ENCODE peak calls at places on chromosomes 13 and 19, in ten cellular contexts. One of them, this sample, is unnamed. For H3K4me1, the result is how much of the 10 kb centered on the place peaks cover.

GRCh38 chr13:80586356-80586755 is 245.4 kb upstream of the SPRY2 start:
- DNase-seq in GM23248: peak
- DNase-seq in CD8-positive, alpha-beta T cell: no peak
- DNase-seq in aorta: no peak
- DNase-seq in CD4-positive, CD25-positive, alpha-beta regulatory T cell: no peak
- DNase-seq in neuronal stem cell: no peak
- DNase-seq in prostate gland: no peak
- DNase-seq in small intestine: no peak
- DNase-seq in pancreas: no peak
- DNase-seq in CD8-positive, alpha-beta memory T cell: no peak
- DNase-seq in this sample: peak

GRCh38 chr13:107035778-107036177 is 467.8 kb upstream of the ARGLU1 start:
- DNase-seq in GM23248: peak
- DNase-seq in CD8-positive, alpha-beta T cell: no peak
- DNase-seq in aorta: no peak
- DNase-seq in CD4-positive, CD25-positive, alpha-beta regulatory T cell: no peak
- DNase-seq in neuronal stem cell: no peak
- DNase-seq in prostate gland: no peak
- DNase-seq in small intestine: no peak
- DNase-seq in pancreas: no peak
- DNase-seq in CD8-positive, alpha-beta memory T cell: no peak
- DNase-seq in this sample: peak

GRCh38 chr13:105311094-105311493 is 1224.4 kb downstream of the EFNB2 start:
- DNase-seq in GM23248: no peak
- DNase-seq in CD8-positive, alpha-beta T cell: no peak
- DNase-seq in aorta: no peak
- DNase-seq in CD4-positive, CD25-positive, alpha-beta regulatory T cell: no peak
- DNase-seq in neuronal stem cell: no peak
- DNase-seq in prostate gland: no peak
- DNase-seq in small intestine: no peak
- DNase-seq in pancreas: no peak
- DNase-seq in CD8-positive, alpha-beta memory T cell: no peak
- DNase-seq in this sample: no peak

GRCh38 chr19:42175952-42176648 is 41.4 kb downstream of the DEDD2 start:
- DNase-seq in GM23248: peak
- DNase-seq in CD8-positive, alpha-beta T cell: no peak
- DNase-seq in aorta: peak
- DNase-seq in CD4-positive, CD25-positive, alpha-beta regulatory T cell: no peak
- DNase-seq in neuronal stem cell: no peak
- DNase-seq in prostate gland: peak
- DNase-seq in small intestine: no peak
- DNase-seq in pancreas: no peak
- DNase-seq in CD8-positive, alpha-beta memory T cell: no peak
- DNase-seq in this sample: peak

GRCh38 chr19:38650911-38651584 is 3.6 kb downstream of the ACTN4 start:
- DNase-seq in GM23248: peak
- DNase-seq in CD8-positive, alpha-beta T cell: no peak
- DNase-seq in aorta: no peak
- DNase-seq in CD4-positive, CD25-positive, alpha-beta regulatory T cell: no peak
- DNase-seq in neuronal stem cell: no peak
- DNase-seq in prostate gland: no peak
- DNase-seq in small intestine: no peak
- DNase-seq in pancreas: no peak
- DNase-seq in CD8-positive, alpha-beta memory T cell: no peak
- DNase-seq in this sample: peak

GRCh38 chr19:42092350-42092749 is 16.4 kb downstream of the ZNF574 start:
- DNase-seq in GM23248: peak
- DNase-seq in CD8-positive, alpha-beta T cell: peak
- DNase-seq in aorta: no peak
- DNase-seq in CD4-positive, CD25-positive, alpha-beta regulatory T cell: peak
- DNase-seq in neuronal stem cell: no peak
- DNase-seq in prostate gland: no peak
- DNase-seq in small intestine: peak
- DNase-seq in pancreas: no peak
- DNase-seq in CD8-positive, alpha-beta memory T cell: no peak
- DNase-seq in this sample: no peak

GRCh38 chr19:898663-899062 is 5.4 kb downstream of the RNU6-9 start:
- DNase-seq in GM23248: no peak
- DNase-seq in CD8-positive, alpha-beta T cell: peak
- DNase-seq in aorta: no peak
- DNase-seq in CD4-positive, CD25-positive, alpha-beta regulatory T cell: peak
- DNase-seq in neuronal stem cell: no peak
- DNase-seq in prostate gland: no peak
- DNase-seq in small intestine: no peak
- DNase-seq in pancreas: no peak
- DNase-seq in CD8-positive, alpha-beta memory T cell: no peak
- DNase-seq in this sample: no peak

GRCh38 chr19:41265376-41266153 is 1.4 kb downstream of the HNRNPUL1 start:
- DNase-seq in GM23248: peak
- DNase-seq in CD8-positive, alpha-beta T cell: peak
- DNase-seq in aorta: no peak
- DNase-seq in CD4-positive, CD25-positive, alpha-beta regulatory T cell: no peak
- DNase-seq in neuronal stem cell: no peak
- DNase-seq in prostate gland: peak
- DNase-seq in small intestine: peak
- DNase-seq in pancreas: peak
- DNase-seq in CD8-positive, alpha-beta memory T cell: no peak
- DNase-seq in this sample: peak

GRCh38 chr13:75445717-75446529 is 36.0 kb downstream of the TBC1D4 start:
- DNase-seq in GM23248: peak
- DNase-seq in CD8-positive, alpha-beta T cell: no peak
- DNase-seq in aorta: no peak
- DNase-seq in CD4-positive, CD25-positive, alpha-beta regulatory T cell: no peak
- DNase-seq in neuronal stem cell: no peak
- DNase-seq in prostate gland: no peak
- DNase-seq in small intestine: no peak
- DNase-seq in pancreas: no peak
- DNase-seq in CD8-positive, alpha-beta memory T cell: no peak
- DNase-seq in this sample: no peak

GRCh38 chr13:75440100-75440499 is 41.9 kb downstream of the TBC1D4 start:
- DNase-seq in GM23248: no peak
- DNase-seq in CD8-positive, alpha-beta T cell: no peak
- DNase-seq in aorta: no peak
- DNase-seq in CD4-positive, CD25-positive, alpha-beta regulatory T cell: no peak
- DNase-seq in neuronal stem cell: no peak
- DNase-seq in prostate gland: no peak
- DNase-seq in small intestine: peak
- DNase-seq in pancreas: no peak
- DNase-seq in CD8-positive, alpha-beta memory T cell: no peak
- DNase-seq in this sample: no peak

GRCh38 chr13:75443356-75443958 is 38.5 kb downstream of the TBC1D4 start:
- DNase-seq in GM23248: no peak
- DNase-seq in CD8-positive, alpha-beta T cell: no peak
- DNase-seq in aorta: no peak
- DNase-seq in CD4-positive, CD25-positive, alpha-beta regulatory T cell: no peak
- DNase-seq in neuronal stem cell: no peak
- DNase-seq in prostate gland: no peak
- DNase-seq in small intestine: peak
- DNase-seq in pancreas: no peak
- DNase-seq in CD8-positive, alpha-beta memory T cell: no peak
- DNase-seq in this sample: no peak

GRCh38 chr13:75444016-75444415 is 38.0 kb downstream of the TBC1D4 start:
- DNase-seq in GM23248: no peak
- DNase-seq in CD8-positive, alpha-beta T cell: no peak
- DNase-seq in aorta: no peak
- DNase-seq in CD4-positive, CD25-positive, alpha-beta regulatory T cell: no peak
- DNase-seq in neuronal stem cell: no peak
- DNase-seq in prostate gland: no peak
- DNase-seq in small intestine: no peak
- DNase-seq in pancreas: no peak
- DNase-seq in CD8-positive, alpha-beta memory T cell: no peak
- DNase-seq in this sample: no peak

DNA sequence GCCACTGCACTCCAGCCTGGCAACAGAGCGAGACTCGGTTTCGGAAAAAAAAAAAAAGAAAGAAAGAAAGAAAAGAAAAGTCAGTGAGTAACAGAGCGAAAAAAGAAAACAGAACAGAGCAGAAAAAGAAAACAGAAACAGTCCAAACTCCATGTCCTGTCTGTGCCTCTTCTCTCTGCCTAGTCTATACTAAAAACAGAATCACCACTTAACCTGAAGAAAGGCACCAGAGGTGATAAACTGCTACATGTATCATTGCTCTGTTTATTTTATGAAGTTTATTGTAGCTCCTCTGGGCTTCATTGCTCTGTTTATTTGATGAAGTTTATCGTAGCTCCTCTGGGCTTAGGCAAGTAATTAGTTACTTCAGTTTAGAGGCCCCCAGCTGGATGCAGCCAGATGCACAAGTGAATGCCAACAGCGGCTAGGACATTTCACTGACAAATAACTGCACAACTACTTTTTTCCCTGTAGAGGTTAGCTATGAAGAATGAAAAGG is 39.2 kb downstream of the TBC1D4 start:
- DNase-seq in GM23248: no peak
- DNase-seq in CD8-positive, alpha-beta T cell: no peak
- DNase-seq in aorta: no peak
- DNase-seq in CD4-positive, CD25-positive, alpha-beta regulatory T cell: no peak
- DNase-seq in neuronal stem cell: no peak
- DNase-seq in prostate gland: no peak
- DNase-seq in small intestine: no peak
- DNase-seq in pancreas: no peak
- DNase-seq in CD8-positive, alpha-beta memory T cell: no peak
- DNase-seq in this sample: no peak
- H3K4me3 ChIP-seq in GM23248: no peak
- H3K4me3 ChIP-seq in CD8-positive, alpha-beta T cell: no peak
- H3K4me3 ChIP-seq in aorta: no peak
- H3K4me3 ChIP-seq in CD4-positive, CD25-positive, alpha-beta regulatory T cell: no peak
- H3K4me3 ChIP-seq in neuronal stem cell: no peak
- H3K4me3 ChIP-seq in prostate gland: no peak
- H3K4me3 ChIP-seq in small intestine: no peak
- H3K4me3 ChIP-seq in pancreas: no peak
- H3K4me3 ChIP-seq in CD8-positive, alpha-beta memory T cell: no peak
- H3K4me3 ChIP-seq in this sample: no peak

GRCh38 chr13:21885714-21886224 is 214.9 kb downstream of the FGF9 start:
- DNase-seq in GM23248: no peak
- DNase-seq in CD8-positive, alpha-beta T cell: no peak
- DNase-seq in aorta: no peak
- DNase-seq in CD4-positive, CD25-positive, alpha-beta regulatory T cell: no peak
- DNase-seq in neuronal stem cell: no peak
- DNase-seq in prostate gland: no peak
- DNase-seq in small intestine: no peak
- DNase-seq in pancreas: no peak
- DNase-seq in CD8-positive, alpha-beta memory T cell: no peak
- DNase-seq in this sample: no peak

GRCh38 chr13:21884965-21885567 is 214.2 kb downstream of the FGF9 start:
- DNase-seq in GM23248: no peak
- DNase-seq in CD8-positive, alpha-beta T cell: no peak
- DNase-seq in aorta: no peak
- DNase-seq in CD4-positive, CD25-positive, alpha-beta regulatory T cell: no peak
- DNase-seq in neuronal stem cell: no peak
- DNase-seq in prostate gland: no peak
- DNase-seq in small intestine: no peak
- DNase-seq in pancreas: no peak
- DNase-seq in CD8-positive, alpha-beta memory T cell: no peak
- DNase-seq in this sample: no peak

GRCh38 chr13:21879263-21879914 is 208.5 kb downstream of the FGF9 start:
- DNase-seq in GM23248: no peak
- DNase-seq in CD8-positive, alpha-beta T cell: no peak
- DNase-seq in aorta: no peak
- DNase-seq in CD4-positive, CD25-positive, alpha-beta regulatory T cell: no peak
- DNase-seq in neuronal stem cell: no peak
- DNase-seq in prostate gland: no peak
- DNase-seq in small intestine: no peak
- DNase-seq in pancreas: no peak
- DNase-seq in CD8-positive, alpha-beta memory T cell: no peak
- DNase-seq in this sample: no peak

GRCh38 chr13:21884299-21884878 is 213.5 kb downstream of the FGF9 start:
- DNase-seq in GM23248: no peak
- DNase-seq in CD8-positive, alpha-beta T cell: no peak
- DNase-seq in aorta: no peak
- DNase-seq in CD4-positive, CD25-positive, alpha-beta regulatory T cell: no peak
- DNase-seq in neuronal stem cell: no peak
- DNase-seq in prostate gland: no peak
- DNase-seq in small intestine: no peak
- DNase-seq in pancreas: no peak
- DNase-seq in CD8-positive, alpha-beta memory T cell: no peak
- DNase-seq in this sample: no peak
- H3K4me1 ChIP-seq in GM23248: under half
- H3K4me1 ChIP-seq in CD8-positive, alpha-beta T cell: under half
- H3K4me1 ChIP-seq in aorta: under half
- H3K4me1 ChIP-seq in CD4-positive, CD25-positive, alpha-beta regulatory T cell: under half
- H3K4me1 ChIP-seq in neuronal stem cell: under half
- H3K4me1 ChIP-seq in prostate gland: under half
- H3K4me1 ChIP-seq in small intestine: under half
- H3K4me1 ChIP-seq in pancreas: under half
- H3K4me1 ChIP-seq in CD8-positive, alpha-beta memory T cell: under half
- H3K4me1 ChIP-seq in this sample: under half

GRCh38 chr13:112391747-112392146 is 15.6 kb downstream of the SPACA7 start:
- DNase-seq in GM23248: no peak
- DNase-seq in CD8-positive, alpha-beta T cell: no peak
- DNase-seq in aorta: no peak
- DNase-seq in CD4-positive, CD25-positive, alpha-beta regulatory T cell: no peak
- DNase-seq in neuronal stem cell: no peak
- DNase-seq in prostate gland: no peak
- DNase-seq in small intestine: no peak
- DNase-seq in pancreas: no peak
- DNase-seq in CD8-positive, alpha-beta memory T cell: no peak
- DNase-seq in this sample: no peak
- H3K4me3 ChIP-seq in GM23248: no peak
- H3K4me3 ChIP-seq in CD8-positive, alpha-beta T cell: no peak
- H3K4me3 ChIP-seq in aorta: no peak
- H3K4me3 ChIP-seq in CD4-positive, CD25-positive, alpha-beta regulatory T cell: no peak
- H3K4me3 ChIP-seq in neuronal stem cell: no peak
- H3K4me3 ChIP-seq in prostate gland: no peak
- H3K4me3 ChIP-seq in small intestine: no peak
- H3K4me3 ChIP-seq in pancreas: no peak
- H3K4me3 ChIP-seq in CD8-positive, alpha-beta memory T cell: no peak
- H3K4me3 ChIP-seq in this sample: no peak

GRCh38 chr19:6057651-6058365 is 52.5 kb downstream of the RFX2 start:
- DNase-seq in GM23248: no peak
- DNase-seq in CD8-positive, alpha-beta T cell: no peak
- DNase-seq in aorta: peak
- DNase-seq in CD4-positive, CD25-positive, alpha-beta regulatory T cell: no peak
- DNase-seq in neuronal stem cell: no peak
- DNase-seq in prostate gland: peak
- DNase-seq in small intestine: no peak
- DNase-seq in pancreas: no peak
- DNase-seq in CD8-positive, alpha-beta memory T cell: no peak
- DNase-seq in this sample: no peak

GRCh38 chr19:6056282-6056741 is 54.0 kb downstream of the RFX2 start:
- DNase-seq in GM23248: no peak
- DNase-seq in CD8-positive, alpha-beta T cell: no peak
- DNase-seq in aorta: peak
- DNase-seq in CD4-positive, CD25-positive, alpha-beta regulatory T cell: no peak
- DNase-seq in neuronal stem cell: no peak
- DNase-seq in prostate gland: no peak
- DNase-seq in small intestine: peak
- DNase-seq in pancreas: no peak
- DNase-seq in CD8-positive, alpha-beta memory T cell: no peak
- DNase-seq in this sample: no peak

GRCh38 chr19:6056801-6057650 is 53.3 kb downstream of the RFX2 start:
- DNase-seq in GM23248: peak
- DNase-seq in CD8-positive, alpha-beta T cell: no peak
- DNase-seq in aorta: peak
- DNase-seq in CD4-positive, CD25-positive, alpha-beta regulatory T cell: no peak
- DNase-seq in neuronal stem cell: no peak
- DNase-seq in prostate gland: peak
- DNase-seq in small intestine: peak
- DNase-seq in pancreas: peak
- DNase-seq in CD8-positive, alpha-beta memory T cell: no peak
- DNase-seq in this sample: peak

GRCh38 chr19:6058411-6059201 is 51.7 kb downstream of the RFX2 start:
- DNase-seq in GM23248: no peak
- DNase-seq in CD8-positive, alpha-beta T cell: no peak
- DNase-seq in aorta: peak
- DNase-seq in CD4-positive, CD25-positive, alpha-beta regulatory T cell: no peak
- DNase-seq in neuronal stem cell: no peak
- DNase-seq in prostate gland: no peak
- DNase-seq in small intestine: no peak
- DNase-seq in pancreas: no peak
- DNase-seq in CD8-positive, alpha-beta memory T cell: no peak
- DNase-seq in this sample: no peak

GRCh38 chr19:6055013-6055795 is 55.1 kb downstream of the RFX2 start:
- DNase-seq in GM23248: no peak
- DNase-seq in CD8-positive, alpha-beta T cell: no peak
- DNase-seq in aorta: peak
- DNase-seq in CD4-positive, CD25-positive, alpha-beta regulatory T cell: no peak
- DNase-seq in neuronal stem cell: no peak
- DNase-seq in prostate gland: no peak
- DNase-seq in small intestine: no peak
- DNase-seq in pancreas: no peak
- DNase-seq in CD8-positive, alpha-beta memory T cell: no peak
- DNase-seq in this sample: no peak
- H3K4me1 ChIP-seq in GM23248: under half
- H3K4me1 ChIP-seq in CD8-positive, alpha-beta T cell: under half
- H3K4me1 ChIP-seq in aorta: under half
- H3K4me1 ChIP-seq in CD4-positive, CD25-positive, alpha-beta regulatory T cell: under half
- H3K4me1 ChIP-seq in neuronal stem cell: under half
- H3K4me1 ChIP-seq in prostate gland: under half
- H3K4me1 ChIP-seq in small intestine: under half
- H3K4me1 ChIP-seq in pancreas: under half
- H3K4me1 ChIP-seq in CD8-positive, alpha-beta memory T cell: under half
- H3K4me1 ChIP-seq in this sample: under half

This sample was measured in cardiac muscle cell.